ENCODE peak calls at places on chromosomes 11 and 22, in ten cellular contexts. B is dorsolateral prefrontal cortex; E is esophagus squamous epithelium; W is left ventricle myocardium inferior; Y is CD8-positive, alpha-beta T cell; X is bronchial epithelial cell; I is tibial artery; M is astrocyte of the cerebellum; P is AG09309; Q is ascending aorta. U is an unnamed sample.
A peak's percentile ranks its signal among the peaks of the same experiment; 100 is the strongest.

GRCh38 chr11:67316882-67317364 is 13.6 kb downstream of the SSH3 start:
- DNase-seq in B (no peak), E (no peak), W (no peak), Y (no peak), X (peak; percentile 55), I (no peak), M (peak; percentile 20), P (no peak), Q (no peak), U (no peak)

GRCh38 chr11:120343429-120343828 is 7.2 kb downstream of the ARHGEF12 start:
- DNase-seq in B (no peak), E (no peak), W (no peak), Y (no peak), X (no peak), I (no peak), M (no peak), P (no peak), Q (no peak), U (no peak)

GRCh38 chr11:18408558-18409242 is 3.4 kb upstream of the LDHC start:
- DNase-seq in B (no peak), E (no peak), W (no peak), Y (no peak), X (peak; percentile 44), I (no peak), M (no peak), P (no peak), Q (no peak), U (no peak)

GRCh38 chr11:30395751-30396150 is 72.8 kb downstream of the ARL14EP start:
- DNase-seq in B (no peak), E (no peak), W (no peak), Y (no peak), X (no peak), I (no peak), M (no peak), P (no peak), Q (no peak), U (no peak)

GRCh38 chr11:126411971-126412381 is 56.5 kb downstream of the ST3GAL4 start:
- DNase-seq in B (no peak), E (no peak), W (peak; percentile 67), Y (no peak), X (no peak), I (no peak), M (no peak), P (no peak), Q (no peak), U (no peak)

GRCh38 chr22:35064664-35065063 is 1.3 kb upstream of the ISX start:
- DNase-seq in B (no peak), E (no peak), W (no peak), Y (no peak), X (peak; percentile 10), I (no peak), M (no peak), P (no peak), Q (no peak), U (no peak)

GRCh38 chr22:44673406-44673805 is 28.6 kb upstream of the PRR5 start:
- DNase-seq in B (no peak), E (no peak), W (no peak), Y (no peak), X (no peak), I (no peak), M (no peak), P (no peak), Q (no peak), U (no peak)

GRCh38 chr22:45344339-45344738 is 34.6 kb downstream of the FAM118A start:
- DNase-seq in B (no peak), E (no peak), W (no peak), Y (no peak), X (peak; percentile 26), I (no peak), M (no peak), P (no peak), Q (peak; percentile 61), U (no peak)

GRCh38 chr11:94129505-94130335 is 1.1 kb downstream of the PANX1 start:
- DNase-seq in B (no peak), E (no peak), W (no peak), Y (peak; percentile 30), X (peak; percentile 71), I (no peak), M (no peak), P (no peak), Q (peak; percentile 59), U (no peak)

GRCh38 chr11:8808226-8808585 is 102.8 kb upstream of the AKIP1 start:
- DNase-seq in B (no peak), E (no peak), W (no peak), Y (no peak), X (no peak), I (no peak), M (no peak), P (no peak), Q (no peak), U (no peak)

GRCh38 chr11:106989056-106989455 is 29.2 kb downstream of the GUCY1A2 start:
- DNase-seq in B (no peak), E (no peak), W (no peak), Y (no peak), X (peak; percentile 39), I (no peak), M (no peak), P (no peak), Q (no peak), U (no peak)

GRCh38 chr11:23494981-23495380 is 634.7 kb upstream of the CCDC179 start:
- DNase-seq in B (no peak), E (no peak), W (no peak), Y (no peak), X (no peak), I (no peak), M (no peak), P (no peak), Q (no peak), U (no peak)

GRCh38 chr11:550021-550745 is 10.4 kb downstream of the LMNTD2 start:
- DNase-seq in B (no peak), E (no peak), W (no peak), Y (peak; percentile 11), X (no peak), I (no peak), M (no peak), P (no peak), Q (no peak), U (no peak)

DNA sequence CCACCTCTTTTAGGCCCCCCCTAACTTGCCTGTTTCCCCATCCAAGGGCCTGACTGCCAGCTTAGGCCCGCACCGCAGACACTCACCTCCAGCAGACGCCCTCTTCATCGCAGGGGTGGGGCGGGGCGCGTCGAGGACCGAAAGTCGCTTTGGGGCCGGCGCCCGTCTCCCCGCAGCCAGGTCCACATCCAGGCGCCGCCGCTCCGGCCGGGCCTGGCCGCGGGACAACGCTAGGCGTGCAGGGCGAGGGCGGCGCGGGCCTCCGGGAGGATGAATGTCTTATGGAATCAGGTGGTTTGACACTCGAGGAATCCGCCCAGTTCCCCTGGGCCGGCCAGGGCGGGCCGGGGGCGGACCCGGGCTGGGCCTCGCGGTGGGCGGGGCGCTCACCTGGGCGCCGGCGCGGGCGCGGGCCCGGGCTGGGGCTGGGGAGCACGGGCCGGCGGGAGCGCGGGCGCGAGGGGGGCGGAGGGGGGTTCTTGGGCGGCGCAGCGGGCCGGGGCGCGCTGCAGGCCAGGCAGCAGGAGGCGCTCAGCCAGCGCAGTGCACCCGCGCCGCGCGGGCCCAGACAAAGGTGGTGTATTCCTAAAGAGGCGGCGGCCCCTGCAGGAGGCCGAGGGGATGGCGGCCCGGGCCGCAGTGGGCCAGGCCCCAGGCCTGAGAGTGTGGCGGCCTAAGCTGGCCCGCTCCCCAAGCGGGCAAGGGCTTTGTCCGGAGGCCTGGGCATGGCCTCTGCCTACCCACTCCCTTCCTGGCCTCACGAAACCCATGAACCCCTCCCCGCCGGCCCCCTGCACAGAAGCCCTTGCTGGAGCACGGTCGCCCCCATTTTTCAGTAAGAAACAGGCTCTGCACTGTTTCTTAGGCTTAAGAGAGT is 177.6 kb downstream of the IGLL1 start:
- DNase-seq in B (peak; percentile 62), E (no peak), W (no peak), Y (peak; percentile 52), X (peak; percentile 54), I (peak; percentile 59), M (no peak), P (no peak), Q (no peak), U (no peak)
- H3K4me3 ChIP-seq in B (peak overlapping the region; percentile 46), E (peak overlapping the region; percentile 12), W (peak overlapping the region; percentile 49), Y (no peak overlapping the region), X (peak overlapping the region; percentile 29), I (peak overlapping the region; percentile 40), M (peak overlapping the region; percentile 27), P (no peak overlapping the region), Q (no peak overlapping the region), U (peak overlapping the region; percentile 3)

GRCh38 chr11:70381350-70381749 is 17.0 kb upstream of the CTTN start:
- DNase-seq in B (no peak), E (no peak), W (no peak), Y (no peak), X (no peak), I (peak; percentile 24), M (no peak), P (no peak), Q (peak; percentile 43), U (no peak)

GRCh38 chr11:70376621-70377020 is 21.7 kb upstream of the CTTN start:
- DNase-seq in B (peak; percentile 28), E (no peak), W (no peak), Y (no peak), X (no peak), I (no peak), M (no peak), P (no peak), Q (no peak), U (no peak)

GRCh38 chr11:70381872-70382842 is 16.2 kb upstream of the CTTN start:
- DNase-seq in B (no peak), E (no peak), W (no peak), Y (no peak), X (no peak), I (no peak), M (peak; percentile 61), P (peak; percentile 54), Q (peak; percentile 56), U (peak; percentile 82)

GRCh38 chr11:70377645-70378044 is 20.7 kb upstream of the CTTN start:
- DNase-seq in B (no peak), E (no peak), W (no peak), Y (no peak), X (no peak), I (no peak), M (no peak), P (no peak), Q (no peak), U (no peak)

GRCh38 chr11:70378506-70379134 is 19.7 kb upstream of the CTTN start:
- DNase-seq in B (peak; percentile 2), E (no peak), W (no peak), Y (no peak), X (no peak), I (peak; percentile 15), M (no peak), P (no peak), Q (no peak), U (no peak)
- TF ChIP-seq CTCF in B (no peak), E (no peak), W (no peak), Y (no peak), X (peak; percentile 14), I (no peak), M (peak; percentile 15), P (peak; percentile 10), Q (no peak), U (no peak)

GRCh38 chr22:23552573-23552972 is 27.5 kb downstream of the IGLL1 start:
- DNase-seq in B (no peak), E (no peak), W (no peak), Y (no peak), X (no peak), I (no peak), M (no peak), P (no peak), Q (no peak), U (no peak)
- H3K4me3 ChIP-seq in B (no peak overlapping the region), E (no peak overlapping the region), W (no peak overlapping the region), Y (no peak overlapping the region), X (no peak overlapping the region), I (no peak overlapping the region), M (no peak overlapping the region), P (no peak overlapping the region), Q (no peak overlapping the region), U (no peak overlapping the region)

GRCh38 chr11:1765871-1766718 is 2.4 kb upstream of the CTSD start:
- DNase-seq in B (no peak), E (no peak), W (no peak), Y (peak; percentile 17), X (no peak), I (peak; percentile 59), M (no peak), P (no peak), Q (peak; percentile 48), U (no peak)
- TF ChIP-seq CTCF in B (no peak), E (no peak), W (no peak), Y (no peak), X (peak; percentile 12), I (no peak), M (peak; percentile 6), P (no peak), Q (no peak), U (no peak)

U was measured in AG04449.